ENCODE peak calls at places on chromosomes 13 and 19, in nine cellular contexts. One of them, this sample, is unnamed.

GRCh38 chr19:11639602-11640471 is 42.6 kb downstream of the ZNF627 start:
- DNase-seq in NCI-H460: peak
- DNase-seq in iPS-NIHi11: peak
- DNase-seq in EH: peak
- DNase-seq in activated CD4-positive, alpha-beta T cell treated with anti-CD3 and anti-CD28 coated beads for 24 hours: peak
- DNase-seq in AG09319: peak
- DNase-seq in memory B cell: peak
- DNase-seq in stimulated activated CD4-positive, alpha-beta T cell treated with anti-CD3 and anti-CD28 coated beads, Interleukin-12 subunit alpha, Interleukin-12 subunit beta, amount 100 ng/mL, for 48 hours: peak
- DNase-seq in activated naive CD4-positive, alpha-beta T cell: peak
- DNase-seq in this sample: peak

GRCh38 chr19:18654469-18654868 is 17.6 kb downstream of the KLHL26 start:
- DNase-seq in NCI-H460: no peak
- DNase-seq in iPS-NIHi11: no peak
- DNase-seq in EH: no peak
- DNase-seq in activated CD4-positive, alpha-beta T cell treated with anti-CD3 and anti-CD28 coated beads for 24 hours: no peak
- DNase-seq in AG09319: no peak
- DNase-seq in memory B cell: no peak
- DNase-seq in stimulated activated CD4-positive, alpha-beta T cell treated with anti-CD3 and anti-CD28 coated beads, Interleukin-12 subunit alpha, Interleukin-12 subunit beta, amount 100 ng/mL, for 48 hours: no peak
- DNase-seq in activated naive CD4-positive, alpha-beta T cell: no peak
- DNase-seq in this sample: no peak

GRCh38 chr13:50613356-50613831 is 230.1 kb downstream of the DLEU7 start:
- DNase-seq in NCI-H460: peak
- DNase-seq in iPS-NIHi11: no peak
- DNase-seq in EH: no peak
- DNase-seq in activated CD4-positive, alpha-beta T cell treated with anti-CD3 and anti-CD28 coated beads for 24 hours: no peak
- DNase-seq in AG09319: no peak
- DNase-seq in memory B cell: no peak
- DNase-seq in stimulated activated CD4-positive, alpha-beta T cell treated with anti-CD3 and anti-CD28 coated beads, Interleukin-12 subunit alpha, Interleukin-12 subunit beta, amount 100 ng/mL, for 48 hours: no peak
- DNase-seq in activated naive CD4-positive, alpha-beta T cell: no peak
- DNase-seq in this sample: no peak

GRCh38 chr19:52248256-52248655 is 21.1 kb upstream of the ZNF766 start:
- DNase-seq in NCI-H460: no peak
- DNase-seq in iPS-NIHi11: peak
- DNase-seq in EH: peak
- DNase-seq in activated CD4-positive, alpha-beta T cell treated with anti-CD3 and anti-CD28 coated beads for 24 hours: peak
- DNase-seq in AG09319: peak
- DNase-seq in memory B cell: peak
- DNase-seq in stimulated activated CD4-positive, alpha-beta T cell treated with anti-CD3 and anti-CD28 coated beads, Interleukin-12 subunit alpha, Interleukin-12 subunit beta, amount 100 ng/mL, for 48 hours: peak
- DNase-seq in activated naive CD4-positive, alpha-beta T cell: peak
- DNase-seq in this sample: no peak

GRCh38 chr19:3458595-3459284 is 21.6 kb downstream of the SMIM24 start:
- DNase-seq in NCI-H460: no peak
- DNase-seq in iPS-NIHi11: peak
- DNase-seq in EH: peak
- DNase-seq in activated CD4-positive, alpha-beta T cell treated with anti-CD3 and anti-CD28 coated beads for 24 hours: no peak
- DNase-seq in AG09319: no peak
- DNase-seq in memory B cell: no peak
- DNase-seq in stimulated activated CD4-positive, alpha-beta T cell treated with anti-CD3 and anti-CD28 coated beads, Interleukin-12 subunit alpha, Interleukin-12 subunit beta, amount 100 ng/mL, for 48 hours: no peak
- DNase-seq in activated naive CD4-positive, alpha-beta T cell: no peak
- DNase-seq in this sample: no peak

GRCh38 chr19:50414850-50415660 is 3.7 kb upstream of the SPIB start:
- DNase-seq in NCI-H460: peak
- DNase-seq in iPS-NIHi11: peak
- DNase-seq in EH: peak
- DNase-seq in activated CD4-positive, alpha-beta T cell treated with anti-CD3 and anti-CD28 coated beads for 24 hours: peak
- DNase-seq in AG09319: peak
- DNase-seq in memory B cell: peak
- DNase-seq in stimulated activated CD4-positive, alpha-beta T cell treated with anti-CD3 and anti-CD28 coated beads, Interleukin-12 subunit alpha, Interleukin-12 subunit beta, amount 100 ng/mL, for 48 hours: peak
- DNase-seq in activated naive CD4-positive, alpha-beta T cell: peak
- DNase-seq in this sample: peak

GRCh38 chr19:35044317-35045117 is 3.0 kb downstream of the HPN start:
- DNase-seq in NCI-H460: peak
- DNase-seq in iPS-NIHi11: peak
- DNase-seq in EH: peak
- DNase-seq in activated CD4-positive, alpha-beta T cell treated with anti-CD3 and anti-CD28 coated beads for 24 hours: peak
- DNase-seq in AG09319: no peak
- DNase-seq in memory B cell: no peak
- DNase-seq in stimulated activated CD4-positive, alpha-beta T cell treated with anti-CD3 and anti-CD28 coated beads, Interleukin-12 subunit alpha, Interleukin-12 subunit beta, amount 100 ng/mL, for 48 hours: peak
- DNase-seq in activated naive CD4-positive, alpha-beta T cell: peak
- DNase-seq in this sample: no peak

GRCh38 chr19:55112781-55113569 is 4.5 kb downstream of the PPP1R12C start:
- DNase-seq in NCI-H460: no peak
- DNase-seq in iPS-NIHi11: no peak
- DNase-seq in EH: no peak
- DNase-seq in activated CD4-positive, alpha-beta T cell treated with anti-CD3 and anti-CD28 coated beads for 24 hours: no peak
- DNase-seq in AG09319: no peak
- DNase-seq in memory B cell: no peak
- DNase-seq in stimulated activated CD4-positive, alpha-beta T cell treated with anti-CD3 and anti-CD28 coated beads, Interleukin-12 subunit alpha, Interleukin-12 subunit beta, amount 100 ng/mL, for 48 hours: no peak
- DNase-seq in activated naive CD4-positive, alpha-beta T cell: no peak
- DNase-seq in this sample: no peak

GRCh38 chr13:102873653-102874052 is 27.8 kb downstream of the ERCC5 start:
- DNase-seq in NCI-H460: no peak
- DNase-seq in iPS-NIHi11: no peak
- DNase-seq in EH: no peak
- DNase-seq in activated CD4-positive, alpha-beta T cell treated with anti-CD3 and anti-CD28 coated beads for 24 hours: no peak
- DNase-seq in AG09319: no peak
- DNase-seq in memory B cell: no peak
- DNase-seq in stimulated activated CD4-positive, alpha-beta T cell treated with anti-CD3 and anti-CD28 coated beads, Interleukin-12 subunit alpha, Interleukin-12 subunit beta, amount 100 ng/mL, for 48 hours: no peak
- DNase-seq in activated naive CD4-positive, alpha-beta T cell: no peak
- DNase-seq in this sample: no peak

GRCh38 chr19:44735011-44735410 is 13.5 kb upstream of the BCL3 start:
- DNase-seq in NCI-H460: no peak
- DNase-seq in iPS-NIHi11: no peak
- DNase-seq in EH: peak
- DNase-seq in activated CD4-positive, alpha-beta T cell treated with anti-CD3 and anti-CD28 coated beads for 24 hours: no peak
- DNase-seq in AG09319: no peak
- DNase-seq in memory B cell: no peak
- DNase-seq in stimulated activated CD4-positive, alpha-beta T cell treated with anti-CD3 and anti-CD28 coated beads, Interleukin-12 subunit alpha, Interleukin-12 subunit beta, amount 100 ng/mL, for 48 hours: no peak
- DNase-seq in activated naive CD4-positive, alpha-beta T cell: no peak
- DNase-seq in this sample: no peak

GRCh38 chr13:21071015-21071414 is 9.6 kb upstream of the LATS2 start:
- DNase-seq in NCI-H460: no peak
- DNase-seq in iPS-NIHi11: no peak
- DNase-seq in EH: peak
- DNase-seq in activated CD4-positive, alpha-beta T cell treated with anti-CD3 and anti-CD28 coated beads for 24 hours: no peak
- DNase-seq in AG09319: no peak
- DNase-seq in memory B cell: no peak
- DNase-seq in stimulated activated CD4-positive, alpha-beta T cell treated with anti-CD3 and anti-CD28 coated beads, Interleukin-12 subunit alpha, Interleukin-12 subunit beta, amount 100 ng/mL, for 48 hours: no peak
- DNase-seq in activated naive CD4-positive, alpha-beta T cell: no peak
- DNase-seq in this sample: no peak

GRCh38 chr19:6260912-6261636 is 18.7 kb downstream of the MLLT1 start:
- DNase-seq in NCI-H460: peak
- DNase-seq in iPS-NIHi11: peak
- DNase-seq in EH: peak
- DNase-seq in activated CD4-positive, alpha-beta T cell treated with anti-CD3 and anti-CD28 coated beads for 24 hours: no peak
- DNase-seq in AG09319: no peak
- DNase-seq in memory B cell: no peak
- DNase-seq in stimulated activated CD4-positive, alpha-beta T cell treated with anti-CD3 and anti-CD28 coated beads, Interleukin-12 subunit alpha, Interleukin-12 subunit beta, amount 100 ng/mL, for 48 hours: no peak
- DNase-seq in activated naive CD4-positive, alpha-beta T cell: no peak
- DNase-seq in this sample: no peak

GRCh38 chr19:51724543-51724942 is 752 bp upstream of the HAS1 start:
- DNase-seq in NCI-H460: no peak
- DNase-seq in iPS-NIHi11: no peak
- DNase-seq in EH: no peak
- DNase-seq in activated CD4-positive, alpha-beta T cell treated with anti-CD3 and anti-CD28 coated beads for 24 hours: no peak
- DNase-seq in AG09319: no peak
- DNase-seq in memory B cell: no peak
- DNase-seq in stimulated activated CD4-positive, alpha-beta T cell treated with anti-CD3 and anti-CD28 coated beads, Interleukin-12 subunit alpha, Interleukin-12 subunit beta, amount 100 ng/mL, for 48 hours: no peak
- DNase-seq in activated naive CD4-positive, alpha-beta T cell: no peak
- DNase-seq in this sample: no peak

GRCh38 chr19:17227798-17228367 is 1.9 kb downstream of the OCEL1 start:
- DNase-seq in NCI-H460: no peak
- DNase-seq in iPS-NIHi11: no peak
- DNase-seq in EH: no peak
- DNase-seq in activated CD4-positive, alpha-beta T cell treated with anti-CD3 and anti-CD28 coated beads for 24 hours: no peak
- DNase-seq in AG09319: no peak
- DNase-seq in memory B cell: no peak
- DNase-seq in stimulated activated CD4-positive, alpha-beta T cell treated with anti-CD3 and anti-CD28 coated beads, Interleukin-12 subunit alpha, Interleukin-12 subunit beta, amount 100 ng/mL, for 48 hours: no peak
- DNase-seq in activated naive CD4-positive, alpha-beta T cell: no peak
- DNase-seq in this sample: no peak

GRCh38 chr19:47109541-47110375 is 3.8 kb downstream of the ZC3H4 start:
- DNase-seq in NCI-H460: peak
- DNase-seq in iPS-NIHi11: no peak
- DNase-seq in EH: peak
- DNase-seq in activated CD4-positive, alpha-beta T cell treated with anti-CD3 and anti-CD28 coated beads for 24 hours: no peak
- DNase-seq in AG09319: no peak
- DNase-seq in memory B cell: no peak
- DNase-seq in stimulated activated CD4-positive, alpha-beta T cell treated with anti-CD3 and anti-CD28 coated beads, Interleukin-12 subunit alpha, Interleukin-12 subunit beta, amount 100 ng/mL, for 48 hours: peak
- DNase-seq in activated naive CD4-positive, alpha-beta T cell: no peak
- DNase-seq in this sample: peak

GRCh38 chr13:113584205-113584869 is at the start of gene TFDP1:
- DNase-seq in NCI-H460: peak
- DNase-seq in iPS-NIHi11: peak
- DNase-seq in EH: peak
- DNase-seq in activated CD4-positive, alpha-beta T cell treated with anti-CD3 and anti-CD28 coated beads for 24 hours: peak
- DNase-seq in AG09319: peak
- DNase-seq in memory B cell: peak
- DNase-seq in stimulated activated CD4-positive, alpha-beta T cell treated with anti-CD3 and anti-CD28 coated beads, Interleukin-12 subunit alpha, Interleukin-12 subunit beta, amount 100 ng/mL, for 48 hours: peak
- DNase-seq in activated naive CD4-positive, alpha-beta T cell: peak
- DNase-seq in this sample: peak

GRCh38 chr13:102003848-102004570 is 397.8 kb downstream of the FGF14 start:
- DNase-seq in NCI-H460: no peak
- DNase-seq in iPS-NIHi11: no peak
- DNase-seq in EH: no peak
- DNase-seq in activated CD4-positive, alpha-beta T cell treated with anti-CD3 and anti-CD28 coated beads for 24 hours: no peak
- DNase-seq in AG09319: no peak
- DNase-seq in memory B cell: no peak
- DNase-seq in stimulated activated CD4-positive, alpha-beta T cell treated with anti-CD3 and anti-CD28 coated beads, Interleukin-12 subunit alpha, Interleukin-12 subunit beta, amount 100 ng/mL, for 48 hours: no peak
- DNase-seq in activated naive CD4-positive, alpha-beta T cell: no peak
- DNase-seq in this sample: no peak

GRCh38 chr13:43915451-43915850 is 35.7 kb downstream of the LACC1 start:
- DNase-seq in NCI-H460: no peak
- DNase-seq in iPS-NIHi11: no peak
- DNase-seq in EH: peak
- DNase-seq in activated CD4-positive, alpha-beta T cell treated with anti-CD3 and anti-CD28 coated beads for 24 hours: no peak
- DNase-seq in AG09319: no peak
- DNase-seq in memory B cell: no peak
- DNase-seq in stimulated activated CD4-positive, alpha-beta T cell treated with anti-CD3 and anti-CD28 coated beads, Interleukin-12 subunit alpha, Interleukin-12 subunit beta, amount 100 ng/mL, for 48 hours: no peak
- DNase-seq in activated naive CD4-positive, alpha-beta T cell: no peak
- DNase-seq in this sample: no peak

GRCh38 chr13:114282143-114282685 is 813 bp downstream of the UPF3A start:
- DNase-seq in NCI-H460: peak
- DNase-seq in iPS-NIHi11: peak
- DNase-seq in EH: peak
- DNase-seq in activated CD4-positive, alpha-beta T cell treated with anti-CD3 and anti-CD28 coated beads for 24 hours: no peak
- DNase-seq in AG09319: no peak
- DNase-seq in memory B cell: no peak
- DNase-seq in stimulated activated CD4-positive, alpha-beta T cell treated with anti-CD3 and anti-CD28 coated beads, Interleukin-12 subunit alpha, Interleukin-12 subunit beta, amount 100 ng/mL, for 48 hours: peak
- DNase-seq in activated naive CD4-positive, alpha-beta T cell: no peak
- DNase-seq in this sample: no peak

GRCh38 chr13:35157143-35157755 is 215.2 kb downstream of the NBEA start:
- DNase-seq in NCI-H460: peak
- DNase-seq in iPS-NIHi11: peak
- DNase-seq in EH: peak
- DNase-seq in activated CD4-positive, alpha-beta T cell treated with anti-CD3 and anti-CD28 coated beads for 24 hours: peak
- DNase-seq in AG09319: no peak
- DNase-seq in memory B cell: peak
- DNase-seq in stimulated activated CD4-positive, alpha-beta T cell treated with anti-CD3 and anti-CD28 coated beads, Interleukin-12 subunit alpha, Interleukin-12 subunit beta, amount 100 ng/mL, for 48 hours: peak
- DNase-seq in activated naive CD4-positive, alpha-beta T cell: no peak
- DNase-seq in this sample: peak

GRCh38 chr19:57241181-57241580 is 749 bp downstream of the ZNF805 start:
- DNase-seq in NCI-H460: no peak
- DNase-seq in iPS-NIHi11: no peak
- DNase-seq in EH: peak
- DNase-seq in activated CD4-positive, alpha-beta T cell treated with anti-CD3 and anti-CD28 coated beads for 24 hours: no peak
- DNase-seq in AG09319: peak
- DNase-seq in memory B cell: no peak
- DNase-seq in stimulated activated CD4-positive, alpha-beta T cell treated with anti-CD3 and anti-CD28 coated beads, Interleukin-12 subunit alpha, Interleukin-12 subunit beta, amount 100 ng/mL, for 48 hours: no peak
- DNase-seq in activated naive CD4-positive, alpha-beta T cell: no peak
- DNase-seq in this sample: no peak

GRCh38 chr19:35074426-35075201 is 33.1 kb downstream of the HPN start:
- DNase-seq in NCI-H460: no peak
- DNase-seq in iPS-NIHi11: peak
- DNase-seq in EH: no peak
- DNase-seq in activated CD4-positive, alpha-beta T cell treated with anti-CD3 and anti-CD28 coated beads for 24 hours: no peak
- DNase-seq in AG09319: no peak
- DNase-seq in memory B cell: no peak
- DNase-seq in stimulated activated CD4-positive, alpha-beta T cell treated with anti-CD3 and anti-CD28 coated beads, Interleukin-12 subunit alpha, Interleukin-12 subunit beta, amount 100 ng/mL, for 48 hours: no peak
- DNase-seq in activated naive CD4-positive, alpha-beta T cell: no peak
- DNase-seq in this sample: no peak

GRCh38 chr19:43534811-43535761 is 2.1 kb downstream of the ZNF575 start:
- DNase-seq in NCI-H460: no peak
- DNase-seq in iPS-NIHi11: peak
- DNase-seq in EH: peak
- DNase-seq in activated CD4-positive, alpha-beta T cell treated with anti-CD3 and anti-CD28 coated beads for 24 hours: no peak
- DNase-seq in AG09319: no peak
- DNase-seq in memory B cell: no peak
- DNase-seq in stimulated activated CD4-positive, alpha-beta T cell treated with anti-CD3 and anti-CD28 coated beads, Interleukin-12 subunit alpha, Interleukin-12 subunit beta, amount 100 ng/mL, for 48 hours: no peak
- DNase-seq in activated naive CD4-positive, alpha-beta T cell: peak
- DNase-seq in this sample: no peak

GRCh38 chr13:94708971-94709614 is 3.3 kb downstream of the SOX21 start:
- DNase-seq in NCI-H460: no peak
- DNase-seq in iPS-NIHi11: no peak
- DNase-seq in EH: no peak
- DNase-seq in activated CD4-positive, alpha-beta T cell treated with anti-CD3 and anti-CD28 coated beads for 24 hours: no peak
- DNase-seq in AG09319: no peak
- DNase-seq in memory B cell: no peak
- DNase-seq in stimulated activated CD4-positive, alpha-beta T cell treated with anti-CD3 and anti-CD28 coated beads, Interleukin-12 subunit alpha, Interleukin-12 subunit beta, amount 100 ng/mL, for 48 hours: no peak
- DNase-seq in activated naive CD4-positive, alpha-beta T cell: no peak
- DNase-seq in this sample: no peak

GRCh38 chr19:23065306-23065705 is 51.5 kb upstream of the ZNF730 start:
- DNase-seq in NCI-H460: no peak
- DNase-seq in iPS-NIHi11: no peak
- DNase-seq in EH: no peak
- DNase-seq in activated CD4-positive, alpha-beta T cell treated with anti-CD3 and anti-CD28 coated beads for 24 hours: no peak
- DNase-seq in AG09319: no peak
- DNase-seq in memory B cell: no peak
- DNase-seq in stimulated activated CD4-positive, alpha-beta T cell treated with anti-CD3 and anti-CD28 coated beads, Interleukin-12 subunit alpha, Interleukin-12 subunit beta, amount 100 ng/mL, for 48 hours: no peak
- DNase-seq in activated naive CD4-positive, alpha-beta T cell: no peak
- DNase-seq in this sample: no peak

GRCh38 chr13:110607675-110608224 is 7.6 kb upstream of the NAXD start:
- DNase-seq in NCI-H460: no peak
- DNase-seq in iPS-NIHi11: no peak
- DNase-seq in EH: no peak
- DNase-seq in activated CD4-positive, alpha-beta T cell treated with anti-CD3 and anti-CD28 coated beads for 24 hours: no peak
- DNase-seq in AG09319: no peak
- DNase-seq in memory B cell: no peak
- DNase-seq in stimulated activated CD4-positive, alpha-beta T cell treated with anti-CD3 and anti-CD28 coated beads, Interleukin-12 subunit alpha, Interleukin-12 subunit beta, amount 100 ng/mL, for 48 hours: no peak
- DNase-seq in activated naive CD4-positive, alpha-beta T cell: no peak
- DNase-seq in this sample: no peak

GRCh38 chr19:21767065-21767800 is at the start of gene ZNF100:
- DNase-seq in NCI-H460: peak
- DNase-seq in iPS-NIHi11: peak
- DNase-seq in EH: peak
- DNase-seq in activated CD4-positive, alpha-beta T cell treated with anti-CD3 and anti-CD28 coated beads for 24 hours: peak
- DNase-seq in AG09319: peak
- DNase-seq in memory B cell: peak
- DNase-seq in stimulated activated CD4-positive, alpha-beta T cell treated with anti-CD3 and anti-CD28 coated beads, Interleukin-12 subunit alpha, Interleukin-12 subunit beta, amount 100 ng/mL, for 48 hours: peak
- DNase-seq in activated naive CD4-positive, alpha-beta T cell: peak
- DNase-seq in this sample: peak

This sample was measured in fibroblast of the conjunctiva.